ENCODE peak calls at places on chromosomes 12 and 14, in six cellular contexts. R is GM12878, P is GM23338, U is HCT116, G is GM12892, K is K562. E is an unnamed sample.

GRCh38 chr12:132046561-132046960 is 96.8 kb downstream of the EP400 start:
- DNase-seq in R (no peak), P (no peak), U (no peak), G (no peak), K (no peak), E (peak; percentile 20)

GRCh38 chr12:57983150-57983857 is 41.9 kb downstream of the ATP23 start:
- DNase-seq in R (no peak), P (peak; percentile 75), U (peak; percentile 42), G (no peak), K (no peak), E (no peak)

GRCh38 chr14:74429991-74430390 is 4.0 kb upstream of the SYNDIG1L start:
- DNase-seq in R (no peak), P (no peak), U (no peak), G (no peak), K (no peak), E (no peak)

GRCh38 chr12:11162494-11162893 is 8.5 kb upstream of the SMIM10L1 start:
- DNase-seq in R (no peak), P (peak; percentile 33), U (no peak), G (no peak), K (peak; percentile 8), E (no peak)

GRCh38 chr12:55733021-55733555 is 4.3 kb upstream of the CD63 start:
- DNase-seq in R (no peak), P (no peak), U (no peak), G (no peak), K (no peak), E (peak; percentile 52)

GRCh38 chr14:23639048-23639890 is 3.1 kb downstream of the DHRS2 start:
- DNase-seq in R (no peak), P (no peak), U (no peak), G (no peak), K (no peak), E (no peak)

GRCh38 chr12:29187756-29188155 is 38.7 kb downstream of the FAR2 start:
- DNase-seq in R (no peak), P (no peak), U (no peak), G (no peak), K (no peak), E (no peak)

GRCh38 chr14:38405851-38406630 is 150.1 kb upstream of the CLEC14A start:
- DNase-seq in R (no peak), P (peak; percentile 69), U (no peak), G (no peak), K (no peak), E (no peak)

GRCh38 chr12:119683413-119683812 is 15.5 kb downstream of the PRKAB1 start:
- DNase-seq in R (no peak), P (no peak), U (no peak), G (no peak), K (no peak), E (no peak)

GRCh38 chr14:71532349-71532748 is 399.9 kb upstream of the RGS6 start:
- DNase-seq in R (no peak), P (no peak), U (no peak), G (no peak), K (no peak), E (no peak)

GRCh38 chr14:33406766-33407165 is 468.1 kb downstream of the NPAS3 start:
- DNase-seq in R (no peak), P (no peak), U (no peak), G (no peak), K (no peak), E (no peak)

GRCh38 chr14:96253140-96253539 is 2.9 kb upstream of the BDKRB1 start:
- DNase-seq in R (no peak), P (no peak), U (no peak), G (no peak), K (no peak), E (no peak)

GRCh38 chr12:89863332-89863938 is 154.8 kb upstream of the ATP2B1 start:
- DNase-seq in R (peak; percentile 72), P (no peak), U (no peak), G (no peak), K (no peak), E (no peak)

GRCh38 chr12:88895634-88896033 is 315.4 kb upstream of the KITLG start:
- DNase-seq in R (no peak), P (no peak), U (no peak), G (no peak), K (no peak), E (no peak)

GRCh38 chr12:90908465-90908864 is 46.5 kb downstream of the CCER1 start:
- DNase-seq in R (no peak), P (no peak), U (no peak), G (no peak), K (no peak), E (no peak)

GRCh38 chr12:6554990-6555691 is 701 bp downstream of the IFFO1 start:
- DNase-seq in R (no peak), P (no peak), U (no peak), G (no peak), K (no peak), E (no peak)

GRCh38 chr12:93818488-93819047 is 141.4 kb downstream of the CRADD start:
- DNase-seq in R (no peak), P (no peak), U (no peak), G (no peak), K (no peak), E (no peak)

GRCh38 chr12:120932956-120933526 is 28.9 kb upstream of the SPPL3 start:
- DNase-seq in R (no peak), P (no peak), U (no peak), G (no peak), K (no peak), E (no peak)

GRCh38 chr12:98698603-98699463 is 53.7 kb downstream of the APAF1 start:
- DNase-seq in R (peak; percentile 38), P (peak; percentile 74), U (peak; percentile 31), G (peak; percentile 19), K (peak; percentile 52), E (no peak)

GRCh38 chr12:48643011-48643410 is 39.0 kb downstream of the KANSL2 start:
- DNase-seq in R (no peak), P (no peak), U (no peak), G (no peak), K (no peak), E (no peak)

GRCh38 chr14:48382961-48383360 is 707.6 kb upstream of the MDGA2 start:
- DNase-seq in R (no peak), P (peak; percentile 21), U (no peak), G (no peak), K (no peak), E (no peak)

GRCh38 chr14:105855893-105856675 is 329.7 kb downstream of the TMEM121 start:
- DNase-seq in R (no peak), P (no peak), U (no peak), G (no peak), K (no peak), E (peak; percentile 69)
- TF ChIP-seq POLR2AphosphoS5 in R (peak; percentile 29), P (no peak), U (no peak), G (no peak), K (no peak), E (no peak)

GRCh38 chr14:105011312-105011990 is 9.4 kb downstream of the CDCA4 start:
- DNase-seq in R (no peak), P (no peak), U (no peak), G (no peak), K (no peak), E (no peak)

GRCh38 chr14:105010106-105010505 is 10.8 kb downstream of the CDCA4 start:
- DNase-seq in R (no peak), P (no peak), U (no peak), G (no peak), K (no peak), E (no peak)

GRCh38 chr14:105012171-105012985 is 8.5 kb downstream of the CDCA4 start:
- DNase-seq in R (no peak), P (no peak), U (no peak), G (no peak), K (no peak), E (no peak)

GRCh38 chr14:105013150-105013787 is 7.6 kb downstream of the CDCA4 start:
- DNase-seq in R (no peak), P (no peak), U (no peak), G (no peak), K (no peak), E (no peak)

DNA sequence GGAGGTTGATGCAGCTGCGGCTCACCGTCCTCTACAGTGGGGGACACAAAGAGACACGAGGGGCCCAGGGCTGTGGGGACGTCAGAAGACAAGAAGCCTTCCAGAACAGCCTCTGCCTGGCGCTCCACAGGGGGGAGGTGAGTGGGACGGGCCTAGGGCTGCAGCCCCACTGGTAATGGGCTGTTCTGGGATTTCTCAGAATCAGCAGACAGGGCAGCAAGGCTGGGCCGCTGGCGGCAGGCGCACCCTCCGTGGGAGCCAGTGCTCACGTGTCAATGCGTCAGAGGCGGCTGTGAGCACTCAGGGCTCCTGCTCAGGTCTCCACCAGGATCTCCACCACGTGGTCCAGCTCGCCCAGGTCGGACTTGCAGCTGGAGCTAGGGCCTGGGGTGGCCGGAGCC is 10.0 kb downstream of the CDCA4 start:
- DNase-seq in R (no peak), P (no peak), U (no peak), G (no peak), K (no peak), E (no peak)
- TF ChIP-seq POLR2AphosphoS5 in R (no peak), P (no peak), U (no peak), G (no peak), K (no peak), E (no peak)

DNA sequence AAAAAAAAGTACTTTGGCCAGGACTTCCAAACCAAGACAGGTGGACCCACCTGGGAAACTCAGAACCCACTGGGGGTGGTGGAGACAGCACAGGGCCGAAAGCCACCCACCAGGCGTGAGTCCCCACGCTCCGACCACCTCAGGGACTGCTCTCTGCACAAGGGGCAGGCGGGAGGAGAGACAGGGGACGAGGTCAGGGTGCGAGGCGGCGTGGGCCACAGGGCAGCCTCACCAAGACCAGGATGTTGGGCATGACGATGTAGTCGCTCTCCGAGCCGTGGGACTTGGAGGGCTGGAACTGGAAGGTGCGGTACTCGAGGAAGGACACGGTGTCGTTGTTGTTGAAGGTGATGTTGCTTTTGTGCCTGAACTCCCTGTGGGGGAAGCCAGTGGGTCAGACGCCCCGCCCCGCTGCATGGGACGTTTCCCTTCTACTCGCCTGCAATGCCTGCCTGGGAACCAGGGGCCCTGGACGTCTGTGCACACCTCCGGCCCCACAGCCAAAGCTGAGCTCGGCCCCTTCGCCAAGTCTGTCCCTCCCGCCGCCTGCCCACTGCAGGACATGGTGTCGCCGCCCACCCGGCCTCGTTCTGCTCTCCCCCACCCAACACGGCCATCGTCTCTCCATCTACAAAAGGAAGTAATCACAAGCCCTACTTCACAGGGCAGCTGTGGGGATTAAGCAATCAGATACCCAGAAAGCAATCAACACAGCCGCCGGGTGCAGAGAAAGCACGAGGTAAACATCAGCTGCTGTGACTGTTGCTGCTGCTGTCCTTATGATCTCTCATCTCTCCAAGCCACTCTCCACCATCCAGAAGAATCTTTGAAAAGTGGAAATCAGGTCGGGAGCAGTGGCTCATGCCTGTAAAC is 48.7 kb downstream of the SCARB1 start:
- DNase-seq in R (no peak), P (no peak), U (no peak), G (no peak), K (no peak), E (no peak)
- TF ChIP-seq POLR2AphosphoS5 in R (no peak), P (no peak), U (no peak), G (no peak), K (no peak), E (no peak)

DNA sequence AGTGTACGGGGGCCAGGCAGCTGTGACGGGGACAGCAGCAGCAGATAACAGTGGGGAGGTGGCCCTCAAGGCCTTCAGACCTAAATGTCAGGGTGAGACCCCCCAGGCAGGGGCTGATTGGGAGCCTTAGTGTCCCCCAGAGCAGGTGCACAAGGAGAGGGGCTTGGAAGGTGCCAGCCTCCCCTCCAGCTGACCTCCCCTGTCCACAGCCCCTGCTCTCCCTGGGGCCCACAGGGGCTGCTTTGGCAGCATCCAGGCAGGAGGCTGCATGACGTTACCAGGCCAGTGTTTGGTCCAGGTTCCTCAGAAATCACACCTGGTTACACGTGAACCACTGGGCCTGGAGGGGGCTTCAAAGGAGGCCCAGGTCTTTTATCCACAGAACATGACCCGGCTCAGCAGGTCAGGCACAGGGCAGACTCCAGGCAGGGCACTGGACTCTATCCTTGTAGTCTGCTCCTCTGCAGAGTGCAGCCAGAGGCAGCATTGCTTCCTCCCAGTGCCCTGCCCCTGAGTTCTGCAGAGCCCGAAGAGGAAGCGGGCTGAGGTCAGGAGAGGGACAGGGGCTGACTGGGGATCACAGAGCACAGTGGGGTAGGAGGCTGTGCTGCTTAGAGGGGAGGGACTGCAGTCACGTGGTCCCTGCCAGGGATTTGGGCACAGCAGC is 2.6 kb upstream of the TRMT61A start:
- DNase-seq in R (no peak), P (no peak), U (no peak), G (no peak), K (no peak), E (no peak)
- TF ChIP-seq POLR2AphosphoS5 in R (no peak), P (no peak), U (no peak), G (no peak), K (no peak), E (no peak)

E was measured in suprapubic skin.